ENCODE peak calls at places on chromosomes 13 and 19, in five cellular contexts. Z, I, K, Q and H are unnamed samples.

GRCh38 chr19:6532244-6532999 is 1.6 kb downstream of the TNFSF9 start:
- DNase-seq in Z (peak; percentile 45), I (no peak), K (no peak), Q (no peak), H (no peak)

GRCh38 chr19:1884719-1885334 is 469 bp downstream of the ABHD17A start:
- DNase-seq in Z (no peak), I (no peak), K (no peak), Q (no peak), H (no peak)

GRCh38 chr19:5953680-5954213 is 24.2 kb downstream of the RANBP3 start:
- DNase-seq in Z (no peak), I (no peak), K (no peak), Q (no peak), H (no peak)

GRCh38 chr13:20711301-20712044 is 8.0 kb downstream of the IL17D start:
- DNase-seq in Z (peak; percentile 21), I (no peak), K (no peak), Q (no peak), H (no peak)

GRCh38 chr19:1068111-1069001 is 1.4 kb downstream of the ARHGAP45 start:
- DNase-seq in Z (no peak), I (no peak), K (no peak), Q (peak; percentile 66), H (peak; percentile 42)

GRCh38 chr13:54449922-54450321 is 1421.3 kb downstream of the OLFM4 start:
- DNase-seq in Z (no peak), I (no peak), K (no peak), Q (no peak), H (no peak)

GRCh38 chr13:101996906-101997408 is 404.9 kb downstream of the FGF14 start:
- DNase-seq in Z (no peak), I (no peak), K (no peak), Q (no peak), H (no peak)

GRCh38 chr13:106063591-106064308 is 471.7 kb downstream of the EFNB2 start:
- DNase-seq in Z (no peak), I (no peak), K (no peak), Q (no peak), H (no peak)

GRCh38 chr13:87120476-87120875 is 550.7 kb upstream of the SLITRK5 start:
- DNase-seq in Z (no peak), I (no peak), K (no peak), Q (no peak), H (no peak)

GRCh38 chr13:33728271-33729037 is 89.5 kb upstream of the RFC3 start:
- DNase-seq in Z (peak; percentile 18), I (no peak), K (no peak), Q (peak; percentile 8), H (peak; percentile 26)

GRCh38 chr19:6828698-6829633 is 56.5 kb downstream of the VAV1 start:
- DNase-seq in Z (peak; percentile 95), I (no peak), K (no peak), Q (no peak), H (no peak)

GRCh38 chr13:25778302-25778701 is 273.5 kb downstream of the SHISA2 start:
- DNase-seq in Z (no peak), I (no peak), K (no peak), Q (no peak), H (no peak)

GRCh38 chr19:35133826-35134225 is 1.0 kb downstream of the LGI4 start:
- DNase-seq in Z (no peak), I (no peak), K (no peak), Q (no peak), H (no peak)

GRCh38 chr19:45079063-45079910 is at the start of gene GEMIN7:
- DNase-seq in Z (peak; percentile 88), I (peak; percentile 67), K (no peak), Q (peak; percentile 79), H (peak; percentile 89)

GRCh38 chr13:52428295-52428694 is 22.1 kb downstream of the VPS36 start:
- DNase-seq in Z (peak; percentile 49), I (no peak), K (no peak), Q (no peak), H (no peak)

GRCh38 chr19:49119411-49120324 is at the start of gene PPFIA3:
- DNase-seq in Z (peak; percentile 62), I (peak; percentile 64), K (no peak), Q (peak; percentile 65), H (peak; percentile 72)

GRCh38 chr19:12331211-12331941 is 2.1 kb downstream of the ZNF563 start:
- DNase-seq in Z (no peak), I (no peak), K (no peak), Q (peak; percentile 18), H (no peak)

GRCh38 chr13:39418424-39418823 is 184.6 kb downstream of the LHFPL6 start:
- DNase-seq in Z (no peak), I (no peak), K (no peak), Q (no peak), H (no peak)

GRCh38 chr19:45667620-45668341 is at the start of gene GIPR:
- DNase-seq in Z (peak; percentile 86), I (no peak), K (no peak), Q (peak; percentile 84), H (peak; percentile 33)

GRCh38 chr19:19303411-19303810 is 16.9 kb downstream of the SUGP1 start:
- DNase-seq in Z (no peak), I (no peak), K (no peak), Q (no peak), H (no peak)

GRCh38 chr13:93080587-93080986 is 146.0 kb upstream of the GPC6 start:
- DNase-seq in Z (no peak), I (no peak), K (no peak), Q (no peak), H (no peak)

GRCh38 chr19:13987101-13987890 is 18.8 kb downstream of the RFX1 start:
- DNase-seq in Z (no peak), I (no peak), K (no peak), Q (no peak), H (peak; percentile 92)

DNA sequence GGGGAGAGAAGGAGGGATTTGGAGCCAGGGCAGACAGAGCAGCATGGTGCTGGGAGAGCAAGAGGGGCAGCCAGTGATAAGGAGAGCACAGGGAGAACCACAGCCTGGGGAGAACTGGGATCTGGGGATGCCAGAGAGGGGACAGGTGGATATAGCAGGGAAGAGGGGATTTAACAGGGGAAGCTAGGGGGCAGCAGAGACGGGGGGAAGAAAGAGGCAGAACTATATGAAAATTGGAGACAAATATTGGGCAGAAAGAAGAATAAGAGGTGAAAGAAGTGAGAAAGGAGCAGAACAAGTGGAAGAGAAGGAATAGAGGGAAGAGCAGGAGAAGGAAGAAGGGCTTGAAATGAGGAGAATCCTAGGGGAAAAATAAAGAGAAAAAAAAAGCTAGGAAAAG is 6.5 kb upstream of the ZNF528 start:
- DNase-seq in Z (no peak), I (no peak), K (no peak), Q (no peak), H (no peak)
- TF ChIP-seq CTCF in Z (no peak), I (no peak), K (no peak), Q (no peak), H (no peak)

GRCh38 chr19:4566402-4567051 is 7.0 kb upstream of the SEMA6B start:
- DNase-seq in Z (no peak), I (no peak), K (no peak), Q (no peak), H (no peak)

GRCh38 chr19:4570916-4571304 is 11.4 kb upstream of the SEMA6B start:
- DNase-seq in Z (no peak), I (no peak), K (no peak), Q (no peak), H (no peak)

GRCh38 chr19:4570423-4570822 is 10.9 kb upstream of the SEMA6B start:
- DNase-seq in Z (no peak), I (no peak), K (no peak), Q (no peak), H (no peak)

GRCh38 chr19:4568884-4569283 is 9.4 kb upstream of the SEMA6B start:
- DNase-seq in Z (no peak), I (no peak), K (no peak), Q (no peak), H (no peak)

DNA sequence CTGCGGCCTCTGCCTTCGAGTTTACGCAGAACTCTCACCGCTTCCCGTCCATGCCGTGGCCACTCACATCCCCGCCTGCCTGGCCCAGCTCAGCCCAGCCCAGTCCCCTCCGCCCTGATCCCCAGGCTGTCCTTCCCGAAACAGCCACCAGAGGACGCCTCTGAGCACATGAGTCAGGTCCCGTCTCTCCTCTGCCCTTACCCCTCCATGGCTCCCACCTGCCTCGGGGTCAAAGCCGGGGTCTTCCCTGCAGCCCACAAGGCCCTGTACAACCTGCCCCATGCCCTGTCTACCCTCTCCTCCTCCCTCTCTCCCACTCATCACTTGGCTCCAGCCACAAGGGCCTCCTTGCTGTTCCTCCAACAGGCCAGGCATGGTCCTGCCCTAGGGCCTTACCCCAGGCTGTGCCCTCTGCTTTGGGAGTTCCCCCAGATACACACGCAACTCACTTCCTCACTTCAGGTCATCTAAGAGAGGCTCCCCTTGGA is 8.1 kb upstream of the SEMA6B start:
- DNase-seq in Z (peak; percentile 80), I (no peak), K (no peak), Q (peak; percentile 71), H (peak; percentile 71)
- H3K4me1 ChIP-seq in Z (peaks cover 8% of the 10 kb centered on the region), I (no peaks in the 10 kb centered on the region), K (no peaks in the 10 kb centered on the region), Q (no peaks in the 10 kb centered on the region), H (peaks cover 4% of the 10 kb centered on the region)

GRCh38 chr13:34935841-34936240 is 6.2 kb upstream of the NBEA start:
- DNase-seq in Z (no peak), I (no peak), K (no peak), Q (no peak), H (no peak)

GRCh38 chr13:34933786-34934185 is 8.3 kb upstream of the NBEA start:
- DNase-seq in Z (no peak), I (no peak), K (no peak), Q (no peak), H (no peak)

GRCh38 chr13:34931572-34931971 is 10.5 kb upstream of the NBEA start:
- DNase-seq in Z (peak; percentile 38), I (no peak), K (no peak), Q (no peak), H (no peak)

DNA sequence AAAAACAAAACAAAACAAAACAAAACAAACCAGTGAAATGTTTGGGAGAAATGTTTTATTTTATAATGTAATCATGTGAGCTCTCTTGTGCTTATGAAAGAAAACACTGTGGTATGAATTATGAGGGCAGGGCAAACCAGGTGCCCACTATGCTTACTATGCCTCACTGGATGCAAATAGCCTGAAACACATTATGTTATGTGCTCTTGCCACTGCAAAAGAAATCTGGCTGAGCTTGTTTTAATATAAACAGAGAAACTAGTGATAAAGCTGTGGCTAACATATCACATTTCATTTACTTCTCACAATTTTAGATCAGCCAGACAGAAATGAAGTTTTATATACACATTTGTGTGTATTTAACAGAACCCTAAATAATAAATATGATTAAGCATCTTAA is 8.7 kb upstream of the NBEA start:
- DNase-seq in Z (no peak), I (no peak), K (no peak), Q (no peak), H (no peak)
- H3K9me3 ChIP-seq in Z (no peaks in the 10 kb centered on the region), I (no peaks in the 10 kb centered on the region), K (no peaks in the 10 kb centered on the region), Q (no peaks in the 10 kb centered on the region), H (no peaks in the 10 kb centered on the region)

DNA sequence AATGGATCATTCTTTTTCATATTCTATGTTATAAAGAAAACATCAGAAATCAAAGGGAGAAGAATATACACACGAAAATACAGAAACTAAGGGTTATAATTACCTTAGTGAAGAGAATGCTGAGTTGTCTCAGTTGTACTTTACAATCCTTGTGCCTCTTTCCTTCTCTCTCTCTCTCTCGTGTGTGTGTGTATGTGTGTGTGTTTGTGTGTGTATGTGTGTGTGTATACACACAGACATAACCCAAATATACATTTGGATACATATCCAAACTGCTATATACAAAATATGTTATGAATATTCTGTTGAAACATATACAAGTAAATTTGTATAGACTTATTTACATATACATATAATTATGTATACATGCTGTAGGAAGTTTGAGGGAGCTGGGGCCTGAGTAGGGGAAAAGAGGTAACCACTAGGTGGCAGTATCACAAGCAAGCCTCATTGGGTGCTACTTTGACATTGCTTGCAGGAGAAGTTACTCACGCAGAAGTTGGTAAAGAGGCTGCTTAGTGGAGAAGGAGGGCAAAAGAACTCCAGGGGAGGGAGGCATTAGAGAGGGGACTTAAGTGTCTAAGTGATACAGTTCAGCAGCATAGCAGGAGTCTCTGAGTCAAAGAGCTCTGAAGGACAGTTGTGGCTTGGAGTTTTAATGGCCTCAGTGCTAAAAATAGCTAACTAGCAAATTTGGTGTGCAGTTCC is 465.1 kb upstream of the PCDH20 start:
- DNase-seq in Z (peak; percentile 34), I (no peak), K (no peak), Q (no peak), H (no peak)
- TF ChIP-seq CTCF in Z (peak; percentile 13), I (no peak), K (no peak), Q (peak; percentile 12), H (no peak)